ENCODE peak calls at places on chromosomes 13 and 19, in six cellular contexts. One of them, this sample, is unnamed.

GRCh38 chr13:30576528-30576927 is 41.2 kb upstream of the USPL1 start:
- DNase-seq in A673: peak; percentile 61
- DNase-seq in neural progenitor cell: no peak
- DNase-seq in HCT116: no peak
- DNase-seq in breast epithelium: no peak
- DNase-seq in CD8-positive, alpha-beta memory T cell: peak; percentile 10
- DNase-seq in this sample: no peak

GRCh38 chr19:6736917-6737283 is 480 bp downstream of the GPR108 start:
- DNase-seq in A673: no peak
- DNase-seq in neural progenitor cell: no peak
- DNase-seq in HCT116: no peak
- DNase-seq in breast epithelium: no peak
- DNase-seq in CD8-positive, alpha-beta memory T cell: no peak
- DNase-seq in this sample: peak; percentile 69

GRCh38 chr13:31056650-31057275 is 104.9 kb downstream of the HSPH1 start:
- DNase-seq in A673: no peak
- DNase-seq in neural progenitor cell: no peak
- DNase-seq in HCT116: no peak
- DNase-seq in breast epithelium: no peak
- DNase-seq in CD8-positive, alpha-beta memory T cell: no peak
- DNase-seq in this sample: no peak

GRCh38 chr13:100306444-100306999 is 217.6 kb downstream of the PCCA start:
- DNase-seq in A673: peak; percentile 30
- DNase-seq in neural progenitor cell: no peak
- DNase-seq in HCT116: no peak
- DNase-seq in breast epithelium: no peak
- DNase-seq in CD8-positive, alpha-beta memory T cell: no peak
- DNase-seq in this sample: no peak

GRCh38 chr13:73514208-73514607 is 455.4 kb downstream of the KLF5 start:
- DNase-seq in A673: no peak
- DNase-seq in neural progenitor cell: no peak
- DNase-seq in HCT116: no peak
- DNase-seq in breast epithelium: no peak
- DNase-seq in CD8-positive, alpha-beta memory T cell: no peak
- DNase-seq in this sample: no peak

GRCh38 chr19:28498404-28498976 is 714.5 kb downstream of the UQCRFS1 start:
- DNase-seq in A673: no peak
- DNase-seq in neural progenitor cell: no peak
- DNase-seq in HCT116: no peak
- DNase-seq in breast epithelium: no peak
- DNase-seq in CD8-positive, alpha-beta memory T cell: no peak
- DNase-seq in this sample: no peak

GRCh38 chr19:4504297-4504701 is 14.0 kb downstream of the PLIN4 start:
- DNase-seq in A673: no peak
- DNase-seq in neural progenitor cell: no peak
- DNase-seq in HCT116: no peak
- DNase-seq in breast epithelium: no peak
- DNase-seq in CD8-positive, alpha-beta memory T cell: no peak
- DNase-seq in this sample: no peak

GRCh38 chr13:32553720-32554119 is 15.1 kb upstream of the N4BP2L2 start:
- DNase-seq in A673: no peak
- DNase-seq in neural progenitor cell: no peak
- DNase-seq in HCT116: no peak
- DNase-seq in breast epithelium: no peak
- DNase-seq in CD8-positive, alpha-beta memory T cell: no peak
- DNase-seq in this sample: no peak

GRCh38 chr19:5914946-5915781 is 1.1 kb downstream of the CAPS start:
- DNase-seq in A673: no peak
- DNase-seq in neural progenitor cell: no peak
- DNase-seq in HCT116: no peak
- DNase-seq in breast epithelium: peak; percentile 73
- DNase-seq in CD8-positive, alpha-beta memory T cell: no peak
- DNase-seq in this sample: no peak

GRCh38 chr19:17441241-17442135 is 7.0 kb downstream of the TMEM221 start:
- DNase-seq in A673: peak; percentile 51
- DNase-seq in neural progenitor cell: peak; percentile 56
- DNase-seq in HCT116: no peak
- DNase-seq in breast epithelium: no peak
- DNase-seq in CD8-positive, alpha-beta memory T cell: no peak
- DNase-seq in this sample: no peak

GRCh38 chr13:97726664-97727235 is 226.7 kb upstream of the IPO5 start:
- DNase-seq in A673: peak; percentile 40
- DNase-seq in neural progenitor cell: no peak
- DNase-seq in HCT116: no peak
- DNase-seq in breast epithelium: no peak
- DNase-seq in CD8-positive, alpha-beta memory T cell: no peak
- DNase-seq in this sample: no peak

GRCh38 chr19:31534786-31535185 is 185.6 kb upstream of the TSHZ3 start:
- DNase-seq in A673: no peak
- DNase-seq in neural progenitor cell: no peak
- DNase-seq in HCT116: no peak
- DNase-seq in breast epithelium: no peak
- DNase-seq in CD8-positive, alpha-beta memory T cell: no peak
- DNase-seq in this sample: no peak

GRCh38 chr19:42224940-42225717 is 5.0 kb downstream of the ZNF526 start:
- DNase-seq in A673: no peak
- DNase-seq in neural progenitor cell: no peak
- DNase-seq in HCT116: no peak
- DNase-seq in breast epithelium: no peak
- DNase-seq in CD8-positive, alpha-beta memory T cell: no peak
- DNase-seq in this sample: no peak

GRCh38 chr19:43675269-43675879 is 5.4 kb upstream of the PLAUR start:
- DNase-seq in A673: no peak
- DNase-seq in neural progenitor cell: no peak
- DNase-seq in HCT116: peak; percentile 92
- DNase-seq in breast epithelium: peak; percentile 68
- DNase-seq in CD8-positive, alpha-beta memory T cell: no peak
- DNase-seq in this sample: no peak

GRCh38 chr19:7918615-7919421 is 1.3 kb upstream of the SNAPC2 start:
- DNase-seq in A673: no peak
- DNase-seq in neural progenitor cell: no peak
- DNase-seq in HCT116: no peak
- DNase-seq in breast epithelium: no peak
- DNase-seq in CD8-positive, alpha-beta memory T cell: no peak
- DNase-seq in this sample: no peak

GRCh38 chr19:46875234-46875633 is 14.4 kb downstream of the ARHGAP35 start:
- DNase-seq in A673: no peak
- DNase-seq in neural progenitor cell: no peak
- DNase-seq in HCT116: no peak
- DNase-seq in breast epithelium: no peak
- DNase-seq in CD8-positive, alpha-beta memory T cell: no peak
- DNase-seq in this sample: peak; percentile 2

GRCh38 chr19:37867831-37868230 is 38.6 kb downstream of the WDR87 start:
- DNase-seq in A673: no peak
- DNase-seq in neural progenitor cell: no peak
- DNase-seq in HCT116: no peak
- DNase-seq in breast epithelium: no peak
- DNase-seq in CD8-positive, alpha-beta memory T cell: no peak
- DNase-seq in this sample: no peak

GRCh38 chr13:42266464-42266863 is 5.5 kb upstream of the AKAP11 start:
- DNase-seq in A673: peak; percentile 75
- DNase-seq in neural progenitor cell: no peak
- DNase-seq in HCT116: no peak
- DNase-seq in breast epithelium: no peak
- DNase-seq in CD8-positive, alpha-beta memory T cell: no peak
- DNase-seq in this sample: no peak

GRCh38 chr13:79870123-79870522 is 389.2 kb downstream of the NDFIP2 start:
- DNase-seq in A673: no peak
- DNase-seq in neural progenitor cell: no peak
- DNase-seq in HCT116: no peak
- DNase-seq in breast epithelium: no peak
- DNase-seq in CD8-positive, alpha-beta memory T cell: no peak
- DNase-seq in this sample: peak; percentile 36

GRCh38 chr19:48390188-48391099 is 907 bp downstream of the KDELR1 start:
- DNase-seq in A673: peak; percentile 74
- DNase-seq in neural progenitor cell: peak; percentile 83
- DNase-seq in HCT116: no peak
- DNase-seq in breast epithelium: peak; percentile 67
- DNase-seq in CD8-positive, alpha-beta memory T cell: peak; percentile 55
- DNase-seq in this sample: peak; percentile 72

GRCh38 chr13:23504188-23504587 is 66.0 kb upstream of the TNFRSF19 start:
- DNase-seq in A673: no peak
- DNase-seq in neural progenitor cell: no peak
- DNase-seq in HCT116: no peak
- DNase-seq in breast epithelium: no peak
- DNase-seq in CD8-positive, alpha-beta memory T cell: no peak
- DNase-seq in this sample: no peak

GRCh38 chr13:23509781-23510543 is 60.2 kb upstream of the TNFRSF19 start:
- DNase-seq in A673: no peak
- DNase-seq in neural progenitor cell: no peak
- DNase-seq in HCT116: no peak
- DNase-seq in breast epithelium: no peak
- DNase-seq in CD8-positive, alpha-beta memory T cell: no peak
- DNase-seq in this sample: no peak

GRCh38 chr13:23505007-23505406 is 65.2 kb upstream of the TNFRSF19 start:
- DNase-seq in A673: no peak
- DNase-seq in neural progenitor cell: no peak
- DNase-seq in HCT116: no peak
- DNase-seq in breast epithelium: no peak
- DNase-seq in CD8-positive, alpha-beta memory T cell: no peak
- DNase-seq in this sample: no peak

GRCh38 chr13:23506071-23506820 is 64.0 kb upstream of the TNFRSF19 start:
- DNase-seq in A673: no peak
- DNase-seq in neural progenitor cell: no peak
- DNase-seq in HCT116: no peak
- DNase-seq in breast epithelium: no peak
- DNase-seq in CD8-positive, alpha-beta memory T cell: no peak
- DNase-seq in this sample: no peak

GRCh38 chr13:23506821-23507210 is 63.4 kb upstream of the TNFRSF19 start:
- DNase-seq in A673: no peak
- DNase-seq in neural progenitor cell: no peak
- DNase-seq in HCT116: no peak
- DNase-seq in breast epithelium: no peak
- DNase-seq in CD8-positive, alpha-beta memory T cell: no peak
- DNase-seq in this sample: no peak
- H3K4me1 ChIP-seq in A673: peaks cover 15% of the 10 kb centered on the region
- H3K4me1 ChIP-seq in neural progenitor cell: peaks cover 15% of the 10 kb centered on the region
- H3K4me1 ChIP-seq in HCT116: peaks cover 4% of the 10 kb centered on the region
- H3K4me1 ChIP-seq in breast epithelium: no peaks in the 10 kb centered on the region
- H3K4me1 ChIP-seq in CD8-positive, alpha-beta memory T cell: no peaks in the 10 kb centered on the region
- H3K4me1 ChIP-seq in this sample: no peaks in the 10 kb centered on the region

GRCh38 chr19:51792932-51793331 is 2.0 kb upstream of the FPR3 start:
- DNase-seq in A673: no peak
- DNase-seq in neural progenitor cell: no peak
- DNase-seq in HCT116: no peak
- DNase-seq in breast epithelium: no peak
- DNase-seq in CD8-positive, alpha-beta memory T cell: no peak
- DNase-seq in this sample: no peak

GRCh38 chr19:51793994-51794393 is 963 bp upstream of the FPR3 start:
- DNase-seq in A673: no peak
- DNase-seq in neural progenitor cell: no peak
- DNase-seq in HCT116: no peak
- DNase-seq in breast epithelium: no peak
- DNase-seq in CD8-positive, alpha-beta memory T cell: no peak
- DNase-seq in this sample: no peak

GRCh38 chr19:51796195-51796679 is 1.3 kb downstream of the FPR3 start:
- DNase-seq in A673: no peak
- DNase-seq in neural progenitor cell: no peak
- DNase-seq in HCT116: no peak
- DNase-seq in breast epithelium: no peak
- DNase-seq in CD8-positive, alpha-beta memory T cell: no peak
- DNase-seq in this sample: no peak

GRCh38 chr19:51798127-51798526 is 3.2 kb downstream of the FPR3 start:
- DNase-seq in A673: no peak
- DNase-seq in neural progenitor cell: no peak
- DNase-seq in HCT116: no peak
- DNase-seq in breast epithelium: no peak
- DNase-seq in CD8-positive, alpha-beta memory T cell: no peak
- DNase-seq in this sample: no peak

DNA sequence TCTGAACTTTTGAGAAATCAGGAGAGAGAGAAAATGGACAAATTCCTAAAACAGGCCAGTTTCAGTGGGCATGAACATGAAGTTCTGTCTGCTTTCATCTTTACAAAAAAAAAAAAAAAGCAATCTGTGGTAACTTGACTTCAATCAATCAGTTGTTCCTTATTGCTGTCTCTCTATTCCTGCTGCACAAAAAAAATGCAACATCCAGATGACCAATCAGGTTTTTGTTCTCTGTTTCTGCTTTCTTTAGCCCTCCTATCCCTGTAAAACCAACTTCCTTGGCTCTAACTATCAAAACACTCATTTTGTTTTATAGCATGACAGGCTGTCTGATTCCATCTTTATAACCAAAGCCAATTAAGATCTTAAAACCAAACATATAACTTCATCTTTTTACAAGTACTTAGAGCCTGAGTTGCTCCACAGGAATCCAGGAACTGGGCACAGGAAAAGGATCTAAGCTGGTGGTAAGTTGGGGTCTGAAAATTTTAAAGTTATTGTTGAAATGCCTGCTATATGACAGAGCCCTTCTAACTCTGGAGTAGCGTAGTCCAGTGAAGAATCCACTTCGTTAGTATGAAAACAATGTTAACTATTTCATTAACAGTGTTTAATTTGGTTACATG is at the start of gene FPR3:
- DNase-seq in A673: peak; percentile 84
- DNase-seq in neural progenitor cell: no peak
- DNase-seq in HCT116: no peak
- DNase-seq in breast epithelium: no peak
- DNase-seq in CD8-positive, alpha-beta memory T cell: no peak
- DNase-seq in this sample: no peak
- H3K4me1 ChIP-seq in A673: peaks cover 54% of the 10 kb centered on the region
- H3K4me1 ChIP-seq in neural progenitor cell: no peaks in the 10 kb centered on the region
- H3K4me1 ChIP-seq in HCT116: peaks cover 7% of the 10 kb centered on the region
- H3K4me1 ChIP-seq in breast epithelium: no peaks in the 10 kb centered on the region
- H3K4me1 ChIP-seq in CD8-positive, alpha-beta memory T cell: no peaks in the 10 kb centered on the region
- H3K4me1 ChIP-seq in this sample: no peaks in the 10 kb centered on the region

DNA sequence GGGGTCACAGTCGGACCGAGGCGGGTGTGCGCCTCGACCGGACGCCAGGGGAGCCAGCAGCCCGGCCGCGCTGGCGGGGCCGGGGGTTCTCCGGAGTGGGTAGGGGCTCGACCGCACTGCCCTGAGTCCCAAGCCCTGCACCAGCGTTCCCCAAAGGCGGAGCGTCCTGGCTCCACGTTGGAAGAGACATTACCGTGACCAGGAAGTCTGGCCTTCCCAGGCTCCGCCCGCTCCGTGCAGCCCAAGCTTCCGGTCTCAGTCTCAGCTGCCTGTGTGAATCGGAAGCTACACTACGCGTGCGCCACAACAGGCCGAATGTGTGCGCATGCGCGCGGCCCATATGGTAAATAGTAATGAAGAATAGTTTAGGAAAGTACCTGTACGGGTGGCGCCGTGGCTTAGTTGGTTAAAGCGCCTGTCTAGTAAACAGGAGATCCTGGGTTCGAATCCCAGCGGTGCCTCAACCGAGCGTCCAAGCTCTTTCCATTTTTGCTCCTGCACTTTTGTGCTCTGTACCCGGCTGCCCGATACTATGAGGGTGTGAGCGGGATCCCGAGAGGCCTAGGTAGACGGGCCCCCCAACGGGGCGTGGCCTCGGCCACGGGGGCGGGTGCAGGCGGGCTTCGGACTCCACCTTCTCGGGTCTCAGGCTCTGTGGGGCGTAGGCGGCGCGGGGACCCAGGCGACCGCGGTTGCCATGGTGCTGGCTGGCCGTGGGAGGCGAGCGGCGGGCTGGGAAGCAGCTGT is 17.3 kb upstream of the LRP3 start:
- DNase-seq in A673: peak; percentile 99
- DNase-seq in neural progenitor cell: peak; percentile 98
- DNase-seq in HCT116: peak; percentile 97
- DNase-seq in breast epithelium: peak; percentile 95
- DNase-seq in CD8-positive, alpha-beta memory T cell: peak; percentile 86
- DNase-seq in this sample: peak; percentile 99
- H3K4me1 ChIP-seq in A673: no peaks in the 10 kb centered on the region
- H3K4me1 ChIP-seq in neural progenitor cell: peaks cover 14% of the 10 kb centered on the region
- H3K4me1 ChIP-seq in HCT116: peaks cover 31% of the 10 kb centered on the region
- H3K4me1 ChIP-seq in breast epithelium: no peaks in the 10 kb centered on the region
- H3K4me1 ChIP-seq in CD8-positive, alpha-beta memory T cell: peaks cover 19% of the 10 kb centered on the region
- H3K4me1 ChIP-seq in this sample: peaks cover 15% of the 10 kb centered on the region

GRCh38 chr19:16283103-16283469 is 41.5 kb upstream of the KLF2 start:
- DNase-seq in A673: no peak
- DNase-seq in neural progenitor cell: no peak
- DNase-seq in HCT116: no peak
- DNase-seq in breast epithelium: no peak
- DNase-seq in CD8-positive, alpha-beta memory T cell: no peak
- DNase-seq in this sample: no peak
- H3K4me1 ChIP-seq in A673: peaks cover 16% of the 10 kb centered on the region
- H3K4me1 ChIP-seq in neural progenitor cell: peaks cover 8% of the 10 kb centered on the region
- H3K4me1 ChIP-seq in HCT116: peaks cover 21% of the 10 kb centered on the region
- H3K4me1 ChIP-seq in breast epithelium: peaks cover 5% of the 10 kb centered on the region
- H3K4me1 ChIP-seq in CD8-positive, alpha-beta memory T cell: peaks cover 27% of the 10 kb centered on the region
- H3K4me1 ChIP-seq in this sample: no peaks in the 10 kb centered on the region

This sample was measured in HAP-1.